ENCODE peak calls at places on chromosomes 6 and 20, in seven cellular contexts. X is CD4-positive, alpha-beta T cell; S is stimulated activated CD4-positive, alpha-beta T cell treated with anti-CD3 and anti-CD28 coated beads, TNF-alpha, amount 100 ng/mL, for 1 hour; T is activated T-cell treated with anti-CD3 and anti-CD28 coated beads, Interleukin-2, amount 50 U/mL, for 72 hours; U is pancreas; N is left ventricle myocardium superior; R is amygdala. W is an unnamed sample.

GRCh38 chr6:89146748-89147715 is 1.2 kb downstream of the PM20D2 start:
- DNase-seq in N (no peak), T (no peak), X (no peak), R (no peak), U (no peak), S (no peak), W (peak; percentile 55)

GRCh38 chr20:45420125-45420524 is 4.2 kb downstream of the PIGT start:
- DNase-seq in X (no peak), N (peak; percentile 37), T (no peak), S (no peak), R (no peak), U (no peak), W (no peak)

GRCh38 chr6:170516783-170517616 is 36.1 kb downstream of the PSMB1 start:
- DNase-seq in X (peak; percentile 13), T (peak; percentile 47), N (peak; percentile 35), R (no peak), S (no peak), U (peak; percentile 56), W (peak; percentile 35)

GRCh38 chr20:52190437-52191131 is 995 bp downstream of the ZFP64 start:
- DNase-seq in S (no peak), N (no peak), U (peak; percentile 22), R (no peak), X (no peak), T (peak; percentile 44), W (peak; percentile 43)

GRCh38 chr20:17875106-17875980 is 93.3 kb downstream of the SNX5 start:
- DNase-seq in T (no peak), U (peak; percentile 97), S (no peak), R (peak; percentile 52), N (peak; percentile 66), X (no peak), W (peak; percentile 28)

GRCh38 chr20:36352843-36353553 is 46.9 kb downstream of the DLGAP4 start:
- DNase-seq in R (no peak), S (no peak), N (no peak), U (no peak), T (no peak), X (no peak), W (no peak)

GRCh38 chr6:158086706-158087518 is 81.2 kb downstream of the SERAC1 start:
- DNase-seq in N (peak; percentile 58), U (no peak), T (no peak), R (peak; percentile 21), S (no peak), X (no peak), W (no peak)

GRCh38 chr20:20677186-20677585 is 35.3 kb downstream of the RALGAPA2 start:
- DNase-seq in U (no peak), R (no peak), S (no peak), N (no peak), T (no peak), X (no peak), W (no peak)

GRCh38 chr6:37628611-37629320 is 68.9 kb downstream of the MDGA1 start:
- DNase-seq in U (no peak), T (no peak), N (no peak), S (no peak), R (no peak), X (no peak), W (no peak)

GRCh38 chr20:36126836-36127529 is 27.6 kb upstream of the EPB41L1 start:
- DNase-seq in S (no peak), N (no peak), U (no peak), X (no peak), R (no peak), T (no peak), W (no peak)

GRCh38 chr6:16523550-16524379 is 237.5 kb downstream of the ATXN1 start:
- DNase-seq in X (no peak), S (no peak), U (no peak), T (no peak), R (no peak), N (peak; percentile 48), W (peak; percentile 72)

GRCh38 chr6:83092756-83093399 is 25.4 kb downstream of the DOP1A start:
- DNase-seq in X (no peak), T (no peak), N (no peak), U (no peak), R (no peak), S (no peak), W (no peak)

GRCh38 chr20:17941087-17941825 is 27.3 kb downstream of the SNX5 start:
- DNase-seq in N (no peak), U (no peak), S (no peak), R (no peak), X (no peak), T (no peak), W (no peak)

GRCh38 chr6:143843689-143844405 is 709 bp downstream of the LTV1 start:
- DNase-seq in X (no peak), U (no peak), T (no peak), N (no peak), S (no peak), R (no peak), W (peak; percentile 37)

GRCh38 chr6:82976179-82976578 is 89.5 kb downstream of the UBE3D start:
- DNase-seq in T (no peak), N (no peak), S (no peak), R (no peak), X (no peak), U (no peak), W (peak; percentile 76)

GRCh38 chr20:19540401-19540800 is 217.7 kb upstream of the RIN2 start:
- DNase-seq in U (no peak), X (no peak), S (no peak), N (no peak), T (peak; percentile 40), R (peak; percentile 41), W (no peak)

GRCh38 chr20:62820208-62820961 is 3.5 kb downstream of the COL9A3 start:
- DNase-seq in T (no peak), R (no peak), U (no peak), X (no peak), N (no peak), S (no peak), W (no peak)

GRCh38 chr6:25050356-25050755 is 114.6 kb upstream of the RIPOR2 start:
- DNase-seq in R (peak; percentile 22), N (no peak), X (peak; percentile 60), U (no peak), T (peak; percentile 66), S (no peak), W (no peak)

GRCh38 chr20:13355386-13355785 is 134.3 kb downstream of the ISM1 start:
- DNase-seq in X (no peak), U (no peak), N (no peak), T (no peak), S (no peak), R (no peak), W (no peak)

GRCh38 chr6:161407581-161407980 is 133.7 kb upstream of the AGPAT4 start:
- DNase-seq in N (no peak), T (no peak), R (no peak), U (no peak), X (no peak), S (no peak), W (peak; percentile 43)

GRCh38 chr6:56955171-56956155 is 556 bp downstream of the BEND6 start:
- DNase-seq in N (peak; percentile 83), X (peak; percentile 18), S (no peak), R (peak; percentile 62), T (peak; percentile 81), U (peak; percentile 75), W (peak; percentile 94)

GRCh38 chr6:7052441-7052936 is 55.3 kb upstream of the RREB1 start:
- DNase-seq in S (no peak), T (peak; percentile 4), N (peak; percentile 73), U (peak; percentile 63), R (no peak), X (peak; percentile 7), W (peak; percentile 90)

GRCh38 chr20:45346291-45346718 is 1.9 kb downstream of the SDC4 start:
- DNase-seq in T (no peak), X (no peak), R (no peak), U (no peak), S (no peak), N (no peak), W (peak; percentile 65)

GRCh38 chr6:5359413-5359812 is 98.1 kb downstream of the FARS2 start:
- DNase-seq in N (no peak), T (no peak), S (no peak), U (no peak), R (no peak), X (no peak), W (no peak)

GRCh38 chr6:109455161-109455501 is 441 bp downstream of the MICAL1 start:
- DNase-seq in S (no peak), N (no peak), T (peak; percentile 66), X (peak; percentile 47), R (no peak), U (no peak), W (peak; percentile 41)

GRCh38 chr20:11304811-11305210 is 612.9 kb upstream of the BTBD3 start:
- DNase-seq in R (no peak), X (no peak), S (no peak), N (no peak), T (no peak), U (no peak), W (no peak)

GRCh38 chr20:48999890-49000870 is 45.9 kb upstream of the CSE1L start:
- DNase-seq in T (no peak), S (no peak), N (no peak), X (no peak), R (no peak), U (no peak), W (no peak)

GRCh38 chr6:44646355-44646754 is 258.8 kb downstream of the CDC5L start:
- DNase-seq in T (no peak), S (no peak), N (no peak), U (no peak), X (no peak), R (no peak), W (no peak)

GRCh38 chr6:163437466-163437865 is 22.9 kb downstream of the QKI start:
- DNase-seq in R (no peak), S (no peak), U (no peak), X (no peak), T (no peak), N (no peak), W (no peak)

GRCh38 chr6:80605165-80605989 is 498.9 kb downstream of the BCKDHB start:
- DNase-seq in X (no peak), T (peak; percentile 2), R (no peak), S (no peak), U (no peak), N (no peak), W (peak; percentile 71)

GRCh38 chr6:7129784-7130569 is 22.2 kb downstream of the RREB1 start:
- DNase-seq in X (no peak), R (no peak), U (peak; percentile 84), T (peak; percentile 66), N (no peak), S (no peak), W (peak; percentile 83)

GRCh38 chr6:36618366-36619355 is 24.5 kb downstream of the SRSF3 start:
- DNase-seq in X (no peak), T (no peak), N (no peak), U (no peak), R (no peak), S (no peak), W (no peak)

GRCh38 chr6:167510648-167511047 is 185.8 kb downstream of the TTLL2 start:
- DNase-seq in S (no peak), N (no peak), X (no peak), U (no peak), T (no peak), R (no peak), W (no peak)

GRCh38 chr20:50554694-50555579 is 44.8 kb downstream of the PTPN1 start:
- DNase-seq in X (no peak), N (no peak), S (no peak), R (no peak), T (no peak), U (no peak), W (no peak)

GRCh38 chr6:88114838-88115237 is 51.3 kb downstream of the CNR1 start:
- DNase-seq in U (no peak), S (no peak), X (no peak), T (no peak), R (no peak), N (no peak), W (no peak)

GRCh38 chr6:20377623-20378265 is 23.9 kb upstream of the E2F3 start:
- DNase-seq in R (no peak), U (no peak), N (no peak), X (no peak), S (no peak), T (no peak), W (peak; percentile 13)

GRCh38 chr6:50270427-50270826 is 220.7 kb upstream of the DEFB112 start:
- DNase-seq in U (no peak), N (no peak), R (no peak), T (no peak), X (no peak), S (no peak), W (no peak)

GRCh38 chr6:84033523-84034451 is at the start of gene MRAP2:
- DNase-seq in N (peak; percentile 55), S (no peak), X (no peak), U (peak; percentile 33), T (peak; percentile 12), R (no peak), W (peak; percentile 37)